ENCODE peak calls at places on chromosome 14, in nine cellular contexts. X is IMR-90, L is lung, Z is left ventricle myocardium inferior, Q is G401, T is AG04450, Y is gastrocnemius medialis, C is ureter, F is left cardiac atrium. V is an unnamed sample.

GRCh38 chr14:99682809-99683618 is 1.1 kb upstream of the CYP46A1 start:
- DNase-seq in X (peak; percentile 48), L (peak; percentile 69), Z (peak; percentile 83), Q (peak; percentile 74), T (peak; percentile 21), Y (peak; percentile 71), C (peak; percentile 82), F (peak; percentile 84), V (peak; percentile 84)

GRCh38 chr14:103110681-103111296 is 12.5 kb upstream of the TNFAIP2 start:
- DNase-seq in X (peak; percentile 26), L (no peak), Z (no peak), Q (no peak), T (no peak), Y (peak; percentile 67), C (no peak), F (no peak), V (peak; percentile 71)

GRCh38 chr14:75906228-75906627 is 75.6 kb downstream of the TGFB3 start:
- DNase-seq in X (no peak), L (no peak), Z (no peak), Q (no peak), T (no peak), Y (no peak), C (no peak), F (no peak), V (no peak)

GRCh38 chr14:105087308-105087962 is 22.2 kb upstream of the GPR132 start:
- DNase-seq in X (peak; percentile 56), L (no peak), Z (peak; percentile 62), Q (peak; percentile 46), T (no peak), Y (no peak), C (peak; percentile 63), F (peak; percentile 52), V (peak; percentile 27)

GRCh38 chr14:53306926-53307325 is 153.8 kb upstream of the DDHD1 start:
- DNase-seq in X (peak; percentile 71), L (no peak), Z (no peak), Q (peak; percentile 56), T (peak; percentile 16), Y (no peak), C (no peak), F (no peak), V (no peak)

GRCh38 chr14:104973215-104974145 is 4.7 kb downstream of the AHNAK2 start:
- DNase-seq in X (peak; percentile 94), L (peak; percentile 82), Z (peak; percentile 57), Q (no peak), T (peak; percentile 79), Y (peak; percentile 71), C (peak; percentile 94), F (peak; percentile 93), V (peak; percentile 84)

GRCh38 chr14:91078095-91078737 is 17.8 kb upstream of the RPS6KA5 start:
- DNase-seq in X (no peak), L (no peak), Z (no peak), Q (no peak), T (no peak), Y (no peak), C (no peak), F (no peak), V (no peak)

GRCh38 chr14:21846227-21846885 is 172.7 kb upstream of the OR4E1 start:
- DNase-seq in X (peak; percentile 0), L (peak; percentile 36), Z (no peak), Q (no peak), T (no peak), Y (no peak), C (no peak), F (no peak), V (peak; percentile 40)

GRCh38 chr14:98162829-98163228 is 1109.2 kb downstream of the BCL11B start:
- DNase-seq in X (no peak), L (no peak), Z (no peak), Q (no peak), T (no peak), Y (no peak), C (no peak), F (no peak), V (no peak)

GRCh38 chr14:73491256-73491976 is 683 bp downstream of the RIOX1 start:
- DNase-seq in X (peak; percentile 64), L (peak; percentile 66), Z (peak; percentile 55), Q (peak; percentile 66), T (peak; percentile 8), Y (peak; percentile 27), C (peak; percentile 56), F (peak; percentile 64), V (peak; percentile 71)

GRCh38 chr14:92615451-92615850 is 101.9 kb downstream of the RIN3 start:
- DNase-seq in X (no peak), L (no peak), Z (no peak), Q (no peak), T (no peak), Y (no peak), C (no peak), F (no peak), V (no peak)

GRCh38 chr14:29587046-29587445 is 340.6 kb downstream of the PRKD1 start:
- DNase-seq in X (no peak), L (no peak), Z (no peak), Q (no peak), T (no peak), Y (no peak), C (no peak), F (no peak), V (no peak)

GRCh38 chr14:68677476-68677875 is 115.4 kb downstream of the ZFP36L1 start:
- DNase-seq in X (no peak), L (no peak), Z (no peak), Q (no peak), T (no peak), Y (no peak), C (no peak), F (no peak), V (no peak)

GRCh38 chr14:24289649-24290283 is 9.8 kb downstream of the DHRS1 start:
- DNase-seq in X (no peak), L (no peak), Z (no peak), Q (no peak), T (no peak), Y (no peak), C (no peak), F (no peak), V (no peak)

GRCh38 chr14:28243600-28243999 is 523.0 kb upstream of the FOXG1 start:
- DNase-seq in X (no peak), L (no peak), Z (no peak), Q (no peak), T (no peak), Y (no peak), C (no peak), F (no peak), V (no peak)

GRCh38 chr14:21097616-21098133 is 780 bp downstream of the ZNF219 start:
- DNase-seq in X (no peak), L (no peak), Z (no peak), Q (peak; percentile 40), T (no peak), Y (no peak), C (no peak), F (no peak), V (no peak)

GRCh38 chr14:61466249-61466904 is 145.0 kb downstream of the PRKCH start:
- DNase-seq in X (peak; percentile 98), L (peak; percentile 45), Z (peak; percentile 84), Q (no peak), T (peak; percentile 85), Y (peak; percentile 36), C (peak; percentile 78), F (peak; percentile 90), V (no peak)

GRCh38 chr14:77924392-77924948 is 124.6 kb downstream of the ADCK1 start:
- DNase-seq in X (no peak), L (no peak), Z (no peak), Q (no peak), T (no peak), Y (no peak), C (no peak), F (no peak), V (no peak)

GRCh38 chr14:49549881-49550280 is 36.3 kb downstream of the RPS29 start:
- DNase-seq in X (peak; percentile 44), L (no peak), Z (no peak), Q (no peak), T (no peak), Y (no peak), C (no peak), F (no peak), V (no peak)

GRCh38 chr14:22651586-22651985 is 7.4 kb upstream of the OR6J1 start:
- DNase-seq in X (no peak), L (no peak), Z (no peak), Q (no peak), T (no peak), Y (no peak), C (peak; percentile 5), F (no peak), V (no peak)

GRCh38 chr14:60061371-60061770 is 30.4 kb upstream of the PCNX4 start:
- DNase-seq in X (no peak), L (no peak), Z (no peak), Q (no peak), T (no peak), Y (no peak), C (no peak), F (no peak), V (no peak)

GRCh38 chr14:82641050-82641540 is 1107.4 kb upstream of the SEL1L start:
- DNase-seq in X (no peak), L (no peak), Z (no peak), Q (no peak), T (no peak), Y (no peak), C (no peak), F (no peak), V (no peak)

GRCh38 chr14:76924363-76925151 is 98.3 kb downstream of the LRRC74A start:
- DNase-seq in X (no peak), L (no peak), Z (no peak), Q (peak; percentile 63), T (no peak), Y (no peak), C (no peak), F (no peak), V (no peak)

GRCh38 chr14:104795781-104796681 is 483 bp upstream of the AKT1 start:
- DNase-seq in X (no peak), L (no peak), Z (peak; percentile 75), Q (no peak), T (no peak), Y (no peak), C (no peak), F (peak; percentile 64), V (peak; percentile 68)

GRCh38 chr14:69539631-69540410 is 34.9 kb downstream of the CCDC177 start:
- DNase-seq in X (peak; percentile 56), L (peak; percentile 78), Z (no peak), Q (no peak), T (peak; percentile 11), Y (no peak), C (no peak), F (no peak), V (peak; percentile 31)

GRCh38 chr14:23024612-23025075 is 10.1 kb downstream of the PSMB5 start:
- DNase-seq in X (no peak), L (no peak), Z (no peak), Q (no peak), T (no peak), Y (no peak), C (no peak), F (no peak), V (no peak)

V was measured in stomach.